ENCODE peak calls at places on chromosomes 13 and 19, in ten cellular contexts. G, J, V, F, Q, E, Y, I, P and M are unnamed samples.

GRCh38 chr13:40452038-40452666 is 214.3 kb downstream of the FOXO1 start:
- DNase-seq in G (no peak), J (no peak), V (no peak), F (peak; percentile 18), Q (no peak), E (no peak), Y (no peak), I (no peak), P (no peak), M (no peak)

GRCh38 chr13:60335531-60335930 is 61.5 kb upstream of the TDRD3 start:
- DNase-seq in G (no peak), J (no peak), V (no peak), F (no peak), Q (no peak), E (no peak), Y (no peak), I (peak; percentile 13), P (no peak), M (no peak)

GRCh38 chr13:78978381-78978998 is 319.5 kb upstream of the OBI1 start:
- DNase-seq in G (peak; percentile 74), J (peak; percentile 19), V (peak; percentile 24), F (peak; percentile 21), Q (peak; percentile 6), E (peak; percentile 2), Y (peak; percentile 30), I (peak; percentile 70), P (no peak), M (no peak)

GRCh38 chr19:51480590-51480989 is 2.3 kb downstream of the CEACAM18 start:
- DNase-seq in G (no peak), J (no peak), V (no peak), F (no peak), Q (no peak), E (no peak), Y (no peak), I (no peak), P (no peak), M (no peak)

GRCh38 chr19:8017808-8018207 is 12.4 kb upstream of the ELAVL1 start:
- DNase-seq in G (no peak), J (peak; percentile 42), V (peak; percentile 33), F (no peak), Q (no peak), E (no peak), Y (no peak), I (no peak), P (peak; percentile 34), M (peak; percentile 27)

GRCh38 chr19:29664753-29665214 is 477 bp upstream of the PLEKHF1 start:
- DNase-seq in G (no peak), J (no peak), V (no peak), F (no peak), Q (no peak), E (no peak), Y (no peak), I (no peak), P (no peak), M (no peak)

GRCh38 chr19:17406039-17406886 is 833 bp upstream of the BST2 start:
- DNase-seq in G (no peak), J (no peak), V (no peak), F (peak; percentile 42), Q (peak; percentile 79), E (no peak), Y (no peak), I (peak; percentile 35), P (no peak), M (no peak)

GRCh38 chr13:112183544-112184145 is 116.7 kb downstream of the SOX1 start:
- DNase-seq in G (no peak), J (no peak), V (no peak), F (no peak), Q (no peak), E (no peak), Y (no peak), I (no peak), P (no peak), M (no peak)

GRCh38 chr13:79799466-79799865 is 318.5 kb downstream of the NDFIP2 start:
- DNase-seq in G (peak; percentile 98), J (no peak), V (no peak), F (no peak), Q (no peak), E (no peak), Y (no peak), I (no peak), P (no peak), M (no peak)

GRCh38 chr13:94849254-94849653 is 136.9 kb upstream of the SOX21 start:
- DNase-seq in G (no peak), J (no peak), V (no peak), F (no peak), Q (no peak), E (no peak), Y (no peak), I (no peak), P (no peak), M (no peak)

GRCh38 chr19:45403781-45404556 is 900 bp downstream of the PPP1R13L start:
- DNase-seq in G (peak; percentile 37), J (peak; percentile 60), V (peak; percentile 71), F (peak; percentile 73), Q (no peak), E (no peak), Y (no peak), I (no peak), P (peak; percentile 76), M (peak; percentile 36)

GRCh38 chr13:44578064-44578394 is 1.9 kb upstream of the TSC22D1 start:
- DNase-seq in G (no peak), J (no peak), V (no peak), F (no peak), Q (no peak), E (no peak), Y (no peak), I (no peak), P (peak; percentile 51), M (no peak)

GRCh38 chr13:43285891-43286602 is 262.7 kb downstream of the DNAJC15 start:
- DNase-seq in G (peak; percentile 80), J (no peak), V (no peak), F (no peak), Q (no peak), E (no peak), Y (no peak), I (no peak), P (no peak), M (no peak)

GRCh38 chr13:79451500-79451962 is 29.4 kb upstream of the NDFIP2 start:
- DNase-seq in G (no peak), J (peak; percentile 71), V (peak; percentile 67), F (peak; percentile 83), Q (peak; percentile 41), E (no peak), Y (peak; percentile 90), I (peak; percentile 98), P (no peak), M (peak; percentile 43)